ENCODE peak calls at places on chromosomes 5 and 9, in seven cellular contexts. One of them, this sample, is unnamed.

GRCh38 chr5:73823508-73823925 is 197.5 kb downstream of the ARHGEF28 start:
- DNase-seq in activated T-cell treated with anti-CD3 and anti-CD28 coated beads, Interleukin-2, amount 50 U/mL, for 72 hours: no peak
- DNase-seq in iris pigment epithelial cell: peak
- DNase-seq in A172: peak
- DNase-seq in hepatocyte: peak
- DNase-seq in fibroblast of mammary gland: no peak
- DNase-seq in hippocampal formation: no peak
- DNase-seq in this sample: no peak

GRCh38 chr5:93280518-93280917 is 300.5 kb downstream of the NR2F1-AS1 start:
- DNase-seq in activated T-cell treated with anti-CD3 and anti-CD28 coated beads, Interleukin-2, amount 50 U/mL, for 72 hours: no peak
- DNase-seq in iris pigment epithelial cell: no peak
- DNase-seq in A172: no peak
- DNase-seq in hepatocyte: peak
- DNase-seq in fibroblast of mammary gland: no peak
- DNase-seq in hippocampal formation: no peak
- DNase-seq in this sample: no peak

GRCh38 chr9:88530051-88530450 is 4.9 kb upstream of the NXNL2 start:
- DNase-seq in activated T-cell treated with anti-CD3 and anti-CD28 coated beads, Interleukin-2, amount 50 U/mL, for 72 hours: no peak
- DNase-seq in iris pigment epithelial cell: peak
- DNase-seq in A172: peak
- DNase-seq in hepatocyte: no peak
- DNase-seq in fibroblast of mammary gland: peak
- DNase-seq in hippocampal formation: no peak
- DNase-seq in this sample: no peak

GRCh38 chr5:173765030-173765644 is 123.0 kb upstream of the CPEB4 start:
- DNase-seq in activated T-cell treated with anti-CD3 and anti-CD28 coated beads, Interleukin-2, amount 50 U/mL, for 72 hours: no peak
- DNase-seq in iris pigment epithelial cell: no peak
- DNase-seq in A172: no peak
- DNase-seq in hepatocyte: no peak
- DNase-seq in fibroblast of mammary gland: no peak
- DNase-seq in hippocampal formation: no peak
- DNase-seq in this sample: no peak

GRCh38 chr9:93255994-93256877 is 72.3 kb downstream of the WNK2 start:
- DNase-seq in activated T-cell treated with anti-CD3 and anti-CD28 coated beads, Interleukin-2, amount 50 U/mL, for 72 hours: no peak
- DNase-seq in iris pigment epithelial cell: no peak
- DNase-seq in A172: no peak
- DNase-seq in hepatocyte: peak
- DNase-seq in fibroblast of mammary gland: no peak
- DNase-seq in hippocampal formation: no peak
- DNase-seq in this sample: no peak

GRCh38 chr5:123549256-123549904 is 37.4 kb downstream of the CSNK1G3 start:
- DNase-seq in activated T-cell treated with anti-CD3 and anti-CD28 coated beads, Interleukin-2, amount 50 U/mL, for 72 hours: peak
- DNase-seq in iris pigment epithelial cell: no peak
- DNase-seq in A172: no peak
- DNase-seq in hepatocyte: no peak
- DNase-seq in fibroblast of mammary gland: no peak
- DNase-seq in hippocampal formation: no peak
- DNase-seq in this sample: no peak

GRCh38 chr5:57816108-57816507 is 333.5 kb upstream of the ACTBL2 start:
- DNase-seq in activated T-cell treated with anti-CD3 and anti-CD28 coated beads, Interleukin-2, amount 50 U/mL, for 72 hours: peak
- DNase-seq in iris pigment epithelial cell: peak
- DNase-seq in A172: peak
- DNase-seq in hepatocyte: no peak
- DNase-seq in fibroblast of mammary gland: peak
- DNase-seq in hippocampal formation: no peak
- DNase-seq in this sample: peak

GRCh38 chr5:135216072-135216812 is 182.2 kb upstream of the PITX1 start:
- DNase-seq in activated T-cell treated with anti-CD3 and anti-CD28 coated beads, Interleukin-2, amount 50 U/mL, for 72 hours: no peak
- DNase-seq in iris pigment epithelial cell: no peak
- DNase-seq in A172: no peak
- DNase-seq in hepatocyte: no peak
- DNase-seq in fibroblast of mammary gland: no peak
- DNase-seq in hippocampal formation: no peak
- DNase-seq in this sample: no peak

GRCh38 chr9:125550216-125550614 is 156.8 kb downstream of the MAPKAP1 start:
- DNase-seq in activated T-cell treated with anti-CD3 and anti-CD28 coated beads, Interleukin-2, amount 50 U/mL, for 72 hours: no peak
- DNase-seq in iris pigment epithelial cell: peak
- DNase-seq in A172: peak
- DNase-seq in hepatocyte: no peak
- DNase-seq in fibroblast of mammary gland: peak
- DNase-seq in hippocampal formation: no peak
- DNase-seq in this sample: no peak

GRCh38 chr5:74082504-74082903 is 456.5 kb downstream of the ARHGEF28 start:
- DNase-seq in activated T-cell treated with anti-CD3 and anti-CD28 coated beads, Interleukin-2, amount 50 U/mL, for 72 hours: no peak
- DNase-seq in iris pigment epithelial cell: no peak
- DNase-seq in A172: no peak
- DNase-seq in hepatocyte: no peak
- DNase-seq in fibroblast of mammary gland: no peak
- DNase-seq in hippocampal formation: no peak
- DNase-seq in this sample: no peak

GRCh38 chr5:135343417-135343816 is 55.6 kb downstream of the MACROH2A1 start:
- DNase-seq in activated T-cell treated with anti-CD3 and anti-CD28 coated beads, Interleukin-2, amount 50 U/mL, for 72 hours: no peak
- DNase-seq in iris pigment epithelial cell: no peak
- DNase-seq in A172: peak
- DNase-seq in hepatocyte: no peak
- DNase-seq in fibroblast of mammary gland: peak
- DNase-seq in hippocampal formation: no peak
- DNase-seq in this sample: no peak

GRCh38 chr5:76401801-76402250 is 1.3 kb upstream of the IQGAP2 start:
- DNase-seq in activated T-cell treated with anti-CD3 and anti-CD28 coated beads, Interleukin-2, amount 50 U/mL, for 72 hours: peak
- DNase-seq in iris pigment epithelial cell: no peak
- DNase-seq in A172: no peak
- DNase-seq in hepatocyte: no peak
- DNase-seq in fibroblast of mammary gland: no peak
- DNase-seq in hippocampal formation: no peak
- DNase-seq in this sample: no peak

GRCh38 chr9:106921341-106921899 is 58.5 kb downstream of the ZNF462 start:
- DNase-seq in activated T-cell treated with anti-CD3 and anti-CD28 coated beads, Interleukin-2, amount 50 U/mL, for 72 hours: peak
- DNase-seq in iris pigment epithelial cell: peak
- DNase-seq in A172: peak
- DNase-seq in hepatocyte: peak
- DNase-seq in fibroblast of mammary gland: peak
- DNase-seq in hippocampal formation: peak
- DNase-seq in this sample: peak

GRCh38 chr5:93512799-93513198 is 68.2 kb downstream of the NR2F1-AS1 start:
- DNase-seq in activated T-cell treated with anti-CD3 and anti-CD28 coated beads, Interleukin-2, amount 50 U/mL, for 72 hours: no peak
- DNase-seq in iris pigment epithelial cell: peak
- DNase-seq in A172: peak
- DNase-seq in hepatocyte: no peak
- DNase-seq in fibroblast of mammary gland: peak
- DNase-seq in hippocampal formation: no peak
- DNase-seq in this sample: peak

GRCh38 chr5:97100486-97100885 is 41.9 kb downstream of the LIX1 start:
- DNase-seq in activated T-cell treated with anti-CD3 and anti-CD28 coated beads, Interleukin-2, amount 50 U/mL, for 72 hours: no peak
- DNase-seq in iris pigment epithelial cell: no peak
- DNase-seq in A172: no peak
- DNase-seq in hepatocyte: no peak
- DNase-seq in fibroblast of mammary gland: no peak
- DNase-seq in hippocampal formation: no peak
- DNase-seq in this sample: peak

GRCh38 chr5:91401175-91401574 is 18.1 kb upstream of the ARRDC3 start:
- DNase-seq in activated T-cell treated with anti-CD3 and anti-CD28 coated beads, Interleukin-2, amount 50 U/mL, for 72 hours: no peak
- DNase-seq in iris pigment epithelial cell: no peak
- DNase-seq in A172: no peak
- DNase-seq in hepatocyte: no peak
- DNase-seq in fibroblast of mammary gland: no peak
- DNase-seq in hippocampal formation: no peak
- DNase-seq in this sample: no peak

GRCh38 chr5:167425161-167425560 is 866.3 kb upstream of the WWC1 start:
- DNase-seq in activated T-cell treated with anti-CD3 and anti-CD28 coated beads, Interleukin-2, amount 50 U/mL, for 72 hours: no peak
- DNase-seq in iris pigment epithelial cell: no peak
- DNase-seq in A172: no peak
- DNase-seq in hepatocyte: no peak
- DNase-seq in fibroblast of mammary gland: no peak
- DNase-seq in hippocampal formation: no peak
- DNase-seq in this sample: no peak

GRCh38 chr5:90563161-90563560 is 4.6 kb downstream of the ADGRV1 start:
- DNase-seq in activated T-cell treated with anti-CD3 and anti-CD28 coated beads, Interleukin-2, amount 50 U/mL, for 72 hours: no peak
- DNase-seq in iris pigment epithelial cell: no peak
- DNase-seq in A172: no peak
- DNase-seq in hepatocyte: no peak
- DNase-seq in fibroblast of mammary gland: no peak
- DNase-seq in hippocampal formation: no peak
- DNase-seq in this sample: no peak

GRCh38 chr9:120413121-120414048 is 166.6 kb downstream of the CDK5RAP2 start:
- DNase-seq in activated T-cell treated with anti-CD3 and anti-CD28 coated beads, Interleukin-2, amount 50 U/mL, for 72 hours: no peak
- DNase-seq in iris pigment epithelial cell: no peak
- DNase-seq in A172: no peak
- DNase-seq in hepatocyte: no peak
- DNase-seq in fibroblast of mammary gland: no peak
- DNase-seq in hippocampal formation: no peak
- DNase-seq in this sample: no peak

GRCh38 chr5:36888303-36888702 is 11.7 kb downstream of the NIPBL start:
- DNase-seq in activated T-cell treated with anti-CD3 and anti-CD28 coated beads, Interleukin-2, amount 50 U/mL, for 72 hours: no peak
- DNase-seq in iris pigment epithelial cell: no peak
- DNase-seq in A172: no peak
- DNase-seq in hepatocyte: no peak
- DNase-seq in fibroblast of mammary gland: no peak
- DNase-seq in hippocampal formation: no peak
- DNase-seq in this sample: no peak

GRCh38 chr5:157857821-157858526 is 971 bp downstream of the CLINT1 start:
- DNase-seq in activated T-cell treated with anti-CD3 and anti-CD28 coated beads, Interleukin-2, amount 50 U/mL, for 72 hours: peak
- DNase-seq in iris pigment epithelial cell: peak
- DNase-seq in A172: peak
- DNase-seq in hepatocyte: no peak
- DNase-seq in fibroblast of mammary gland: peak
- DNase-seq in hippocampal formation: peak
- DNase-seq in this sample: no peak

GRCh38 chr5:145718956-145719355 is 116.2 kb downstream of the PRELID2 start:
- DNase-seq in activated T-cell treated with anti-CD3 and anti-CD28 coated beads, Interleukin-2, amount 50 U/mL, for 72 hours: no peak
- DNase-seq in iris pigment epithelial cell: peak
- DNase-seq in A172: peak
- DNase-seq in hepatocyte: peak
- DNase-seq in fibroblast of mammary gland: peak
- DNase-seq in hippocampal formation: no peak
- DNase-seq in this sample: peak

GRCh38 chr9:134775552-134775951 is 105.1 kb upstream of the FCN2 start:
- DNase-seq in activated T-cell treated with anti-CD3 and anti-CD28 coated beads, Interleukin-2, amount 50 U/mL, for 72 hours: no peak
- DNase-seq in iris pigment epithelial cell: peak
- DNase-seq in A172: peak
- DNase-seq in hepatocyte: peak
- DNase-seq in fibroblast of mammary gland: no peak
- DNase-seq in hippocampal formation: no peak
- DNase-seq in this sample: peak

GRCh38 chr5:10563132-10563939 is 534 bp upstream of the ANKRD33B start:
- DNase-seq in activated T-cell treated with anti-CD3 and anti-CD28 coated beads, Interleukin-2, amount 50 U/mL, for 72 hours: peak
- DNase-seq in iris pigment epithelial cell: peak
- DNase-seq in A172: peak
- DNase-seq in hepatocyte: peak
- DNase-seq in fibroblast of mammary gland: no peak
- DNase-seq in hippocampal formation: no peak
- DNase-seq in this sample: no peak

GRCh38 chr9:110850401-110851135 is 182.0 kb downstream of the MUSK start:
- DNase-seq in activated T-cell treated with anti-CD3 and anti-CD28 coated beads, Interleukin-2, amount 50 U/mL, for 72 hours: no peak
- DNase-seq in iris pigment epithelial cell: no peak
- DNase-seq in A172: no peak
- DNase-seq in hepatocyte: no peak
- DNase-seq in fibroblast of mammary gland: no peak
- DNase-seq in hippocampal formation: no peak
- DNase-seq in this sample: no peak

GRCh38 chr5:139185589-139185988 is 12.6 kb downstream of the SIL1 start:
- DNase-seq in activated T-cell treated with anti-CD3 and anti-CD28 coated beads, Interleukin-2, amount 50 U/mL, for 72 hours: no peak
- DNase-seq in iris pigment epithelial cell: no peak
- DNase-seq in A172: no peak
- DNase-seq in hepatocyte: no peak
- DNase-seq in fibroblast of mammary gland: no peak
- DNase-seq in hippocampal formation: no peak
- DNase-seq in this sample: no peak